ENCODE peak calls at places on chromosomes 5 and 9, in six cellular contexts. One of them, this sample, is unnamed.

GRCh38 chr9:81318571-81318970 is 370.8 kb downstream of the TLE1 start:
- DNase-seq in lower lobe of right lung: no peak
- DNase-seq in foreskin fibroblast: peak
- DNase-seq in CD8-positive, alpha-beta T cell: no peak
- DNase-seq in mammary epithelial cell: peak
- DNase-seq in ovary: no peak
- DNase-seq in this sample: no peak

GRCh38 chr9:136305822-136306690 is 2.2 kb upstream of the CCDC187 start:
- DNase-seq in lower lobe of right lung: no peak
- DNase-seq in foreskin fibroblast: no peak
- DNase-seq in CD8-positive, alpha-beta T cell: no peak
- DNase-seq in mammary epithelial cell: no peak
- DNase-seq in ovary: no peak
- DNase-seq in this sample: no peak

GRCh38 chr5:15243301-15244020 is 256.5 kb upstream of the FBXL7 start:
- DNase-seq in lower lobe of right lung: no peak
- DNase-seq in foreskin fibroblast: peak
- DNase-seq in CD8-positive, alpha-beta T cell: no peak
- DNase-seq in mammary epithelial cell: no peak
- DNase-seq in ovary: no peak
- DNase-seq in this sample: no peak

GRCh38 chr9:113654605-113655193 is 191.2 kb downstream of the RGS3 start:
- DNase-seq in lower lobe of right lung: no peak
- DNase-seq in foreskin fibroblast: peak
- DNase-seq in CD8-positive, alpha-beta T cell: no peak
- DNase-seq in mammary epithelial cell: no peak
- DNase-seq in ovary: peak
- DNase-seq in this sample: no peak

GRCh38 chr9:38054653-38055052 is 14.4 kb downstream of the SHB start:
- DNase-seq in lower lobe of right lung: no peak
- DNase-seq in foreskin fibroblast: no peak
- DNase-seq in CD8-positive, alpha-beta T cell: no peak
- DNase-seq in mammary epithelial cell: no peak
- DNase-seq in ovary: no peak
- DNase-seq in this sample: no peak

GRCh38 chr5:132787076-132787475 is 10.0 kb upstream of the SEPTIN8 start:
- DNase-seq in lower lobe of right lung: no peak
- DNase-seq in foreskin fibroblast: peak
- DNase-seq in CD8-positive, alpha-beta T cell: no peak
- DNase-seq in mammary epithelial cell: no peak
- DNase-seq in ovary: no peak
- DNase-seq in this sample: no peak

GRCh38 chr9:104386020-104386419 is 118.0 kb upstream of the OR13F1 start:
- DNase-seq in lower lobe of right lung: no peak
- DNase-seq in foreskin fibroblast: no peak
- DNase-seq in CD8-positive, alpha-beta T cell: no peak
- DNase-seq in mammary epithelial cell: no peak
- DNase-seq in ovary: no peak
- DNase-seq in this sample: no peak

GRCh38 chr5:10584714-10585113 is 20.8 kb downstream of the ANKRD33B start:
- DNase-seq in lower lobe of right lung: no peak
- DNase-seq in foreskin fibroblast: peak
- DNase-seq in CD8-positive, alpha-beta T cell: no peak
- DNase-seq in mammary epithelial cell: no peak
- DNase-seq in ovary: no peak
- DNase-seq in this sample: no peak

GRCh38 chr5:37899037-37899436 is 59.2 kb upstream of the GDNF start:
- DNase-seq in lower lobe of right lung: no peak
- DNase-seq in foreskin fibroblast: no peak
- DNase-seq in CD8-positive, alpha-beta T cell: no peak
- DNase-seq in mammary epithelial cell: no peak
- DNase-seq in ovary: no peak
- DNase-seq in this sample: no peak

GRCh38 chr9:69740872-69741505 is 18.8 kb downstream of the PTAR1 start:
- DNase-seq in lower lobe of right lung: no peak
- DNase-seq in foreskin fibroblast: peak
- DNase-seq in CD8-positive, alpha-beta T cell: no peak
- DNase-seq in mammary epithelial cell: no peak
- DNase-seq in ovary: no peak
- DNase-seq in this sample: no peak

GRCh38 chr9:114448706-114449105 is 56.6 kb downstream of the WHRN start:
- DNase-seq in lower lobe of right lung: no peak
- DNase-seq in foreskin fibroblast: peak
- DNase-seq in CD8-positive, alpha-beta T cell: no peak
- DNase-seq in mammary epithelial cell: peak
- DNase-seq in ovary: no peak
- DNase-seq in this sample: no peak

GRCh38 chr9:84670106-84670800 is 724 bp downstream of the NTRK2 start:
- DNase-seq in lower lobe of right lung: no peak
- DNase-seq in foreskin fibroblast: peak
- DNase-seq in CD8-positive, alpha-beta T cell: no peak
- DNase-seq in mammary epithelial cell: no peak
- DNase-seq in ovary: peak
- DNase-seq in this sample: peak

GRCh38 chr9:114176601-114177295 is 21.4 kb downstream of the COL27A1 start:
- DNase-seq in lower lobe of right lung: no peak
- DNase-seq in foreskin fibroblast: peak
- DNase-seq in CD8-positive, alpha-beta T cell: no peak
- DNase-seq in mammary epithelial cell: no peak
- DNase-seq in ovary: no peak
- DNase-seq in this sample: peak

GRCh38 chr5:151569132-151570046 is 21.7 kb downstream of the FAT2 start:
- DNase-seq in lower lobe of right lung: no peak
- DNase-seq in foreskin fibroblast: no peak
- DNase-seq in CD8-positive, alpha-beta T cell: no peak
- DNase-seq in mammary epithelial cell: peak
- DNase-seq in ovary: no peak
- DNase-seq in this sample: no peak

GRCh38 chr5:181152406-181152805 is 5.0 kb downstream of the OR2V2 start:
- DNase-seq in lower lobe of right lung: no peak
- DNase-seq in foreskin fibroblast: no peak
- DNase-seq in CD8-positive, alpha-beta T cell: no peak
- DNase-seq in mammary epithelial cell: no peak
- DNase-seq in ovary: no peak
- DNase-seq in this sample: no peak
- TF ChIP-seq CTCF in lower lobe of right lung: no peak
- TF ChIP-seq CTCF in foreskin fibroblast: no peak
- TF ChIP-seq CTCF in CD8-positive, alpha-beta T cell: no peak
- TF ChIP-seq CTCF in mammary epithelial cell: no peak
- TF ChIP-seq CTCF in ovary: no peak
- TF ChIP-seq CTCF in this sample: no peak

GRCh38 chr9:99848447-99848846 is 26.8 kb downstream of the NR4A3 start:
- DNase-seq in lower lobe of right lung: no peak
- DNase-seq in foreskin fibroblast: no peak
- DNase-seq in CD8-positive, alpha-beta T cell: no peak
- DNase-seq in mammary epithelial cell: no peak
- DNase-seq in ovary: no peak
- DNase-seq in this sample: no peak
- H3K4me3 ChIP-seq in lower lobe of right lung: no peak
- H3K4me3 ChIP-seq in foreskin fibroblast: no peak
- H3K4me3 ChIP-seq in CD8-positive, alpha-beta T cell: no peak
- H3K4me3 ChIP-seq in mammary epithelial cell: no peak
- H3K4me3 ChIP-seq in ovary: no peak
- H3K4me3 ChIP-seq in this sample: no peak

DNA sequence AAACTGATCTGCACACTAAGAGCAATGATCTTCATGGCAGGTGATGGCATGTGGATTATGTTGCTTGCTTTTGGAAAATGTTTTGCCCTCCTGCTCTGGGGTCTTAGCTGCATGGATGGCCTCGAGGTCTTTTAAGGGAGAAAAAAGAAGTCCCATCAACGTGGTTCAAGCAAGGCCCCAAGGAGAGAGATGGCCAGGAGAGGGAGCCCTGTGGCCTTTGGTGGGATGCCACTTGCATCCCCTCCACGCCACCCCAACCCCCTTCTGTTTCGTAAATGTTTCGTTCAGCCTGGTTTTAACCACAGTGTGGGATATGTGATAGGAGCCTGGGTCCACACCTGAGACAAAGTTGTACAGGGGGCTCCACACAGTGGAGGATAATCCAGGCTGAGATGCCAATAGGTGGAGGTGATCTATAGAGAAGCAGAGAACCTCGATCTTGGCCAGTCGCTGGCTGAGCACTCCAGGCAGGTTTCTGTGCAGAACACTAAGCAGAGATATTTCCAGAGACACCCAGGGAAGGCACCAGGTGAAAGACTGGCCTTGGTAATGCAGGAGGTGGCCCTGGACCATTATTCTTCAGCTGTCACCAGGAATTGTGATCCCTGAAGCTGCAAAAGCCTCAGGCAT is 25.8 kb upstream of the FRRS1L start:
- DNase-seq in lower lobe of right lung: no peak
- DNase-seq in foreskin fibroblast: no peak
- DNase-seq in CD8-positive, alpha-beta T cell: no peak
- DNase-seq in mammary epithelial cell: no peak
- DNase-seq in ovary: peak
- DNase-seq in this sample: no peak
- TF ChIP-seq CTCF in lower lobe of right lung: peak
- TF ChIP-seq CTCF in foreskin fibroblast: peak
- TF ChIP-seq CTCF in CD8-positive, alpha-beta T cell: no peak
- TF ChIP-seq CTCF in mammary epithelial cell: peak
- TF ChIP-seq CTCF in ovary: peak
- TF ChIP-seq CTCF in this sample: peak

DNA sequence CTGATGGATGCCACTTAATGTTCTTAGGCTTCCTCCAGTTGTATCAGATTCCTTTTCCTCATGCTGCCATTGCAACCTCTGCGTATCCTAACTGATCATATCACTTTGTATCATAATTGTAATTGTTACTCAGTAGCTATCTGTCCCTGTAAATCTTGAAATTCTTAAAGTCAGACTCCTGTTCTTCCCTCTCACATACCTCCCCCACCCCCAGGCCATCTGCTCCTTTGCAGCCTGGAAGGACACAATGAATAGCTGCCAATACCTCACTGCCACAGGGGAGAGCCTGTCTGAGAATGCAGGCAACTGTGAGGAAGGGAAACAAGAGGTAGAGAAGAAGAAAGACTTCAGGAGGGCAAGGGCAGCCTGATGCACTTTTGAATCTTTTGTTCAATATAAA is 228.5 kb downstream of the ENC1 start:
- DNase-seq in lower lobe of right lung: no peak
- DNase-seq in foreskin fibroblast: no peak
- DNase-seq in CD8-positive, alpha-beta T cell: no peak
- DNase-seq in mammary epithelial cell: no peak
- DNase-seq in ovary: no peak
- DNase-seq in this sample: peak
- H3K4me3 ChIP-seq in lower lobe of right lung: no peak
- H3K4me3 ChIP-seq in foreskin fibroblast: no peak
- H3K4me3 ChIP-seq in CD8-positive, alpha-beta T cell: no peak
- H3K4me3 ChIP-seq in mammary epithelial cell: no peak
- H3K4me3 ChIP-seq in ovary: no peak
- H3K4me3 ChIP-seq in this sample: no peak

DNA sequence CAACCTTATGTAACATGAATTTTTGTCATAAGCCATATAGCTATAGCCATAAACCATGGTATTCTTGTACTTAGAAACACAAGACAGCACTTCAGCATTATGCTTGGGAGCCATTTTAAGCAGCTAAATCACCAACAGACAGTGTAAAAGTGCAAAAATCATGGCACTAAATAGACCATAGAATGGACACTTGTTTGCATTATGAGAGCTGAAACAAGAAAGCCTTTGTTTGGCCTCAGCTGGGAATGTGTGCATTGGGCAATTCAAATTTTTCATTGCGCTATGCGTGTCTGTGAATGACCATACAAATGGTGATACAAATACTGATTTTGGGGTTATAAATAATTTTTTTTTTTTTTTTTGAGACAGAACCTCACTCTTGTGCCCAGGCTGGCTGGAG is 23.7 kb downstream of the KDM4C start:
- DNase-seq in lower lobe of right lung: no peak
- DNase-seq in foreskin fibroblast: no peak
- DNase-seq in CD8-positive, alpha-beta T cell: no peak
- DNase-seq in mammary epithelial cell: no peak
- DNase-seq in ovary: no peak
- DNase-seq in this sample: no peak
- TF ChIP-seq CTCF in lower lobe of right lung: no peak
- TF ChIP-seq CTCF in foreskin fibroblast: no peak
- TF ChIP-seq CTCF in CD8-positive, alpha-beta T cell: no peak
- TF ChIP-seq CTCF in mammary epithelial cell: no peak
- TF ChIP-seq CTCF in ovary: no peak
- TF ChIP-seq CTCF in this sample: no peak

GRCh38 chr9:116154334-116154975 is 864 bp downstream of the PAPPA start:
- DNase-seq in lower lobe of right lung: no peak
- DNase-seq in foreskin fibroblast: peak
- DNase-seq in CD8-positive, alpha-beta T cell: no peak
- DNase-seq in mammary epithelial cell: no peak
- DNase-seq in ovary: peak
- DNase-seq in this sample: no peak

GRCh38 chr9:116152390-116152789 is 1.2 kb upstream of the PAPPA start:
- DNase-seq in lower lobe of right lung: no peak
- DNase-seq in foreskin fibroblast: peak
- DNase-seq in CD8-positive, alpha-beta T cell: no peak
- DNase-seq in mammary epithelial cell: peak
- DNase-seq in ovary: no peak
- DNase-seq in this sample: no peak

GRCh38 chr9:116151966-116152381 is 1.6 kb upstream of the PAPPA start:
- DNase-seq in lower lobe of right lung: no peak
- DNase-seq in foreskin fibroblast: peak
- DNase-seq in CD8-positive, alpha-beta T cell: no peak
- DNase-seq in mammary epithelial cell: peak
- DNase-seq in ovary: no peak
- DNase-seq in this sample: no peak

GRCh38 chr9:116153765-116154333 is at the start of gene PAPPA:
- DNase-seq in lower lobe of right lung: no peak
- DNase-seq in foreskin fibroblast: peak
- DNase-seq in CD8-positive, alpha-beta T cell: no peak
- DNase-seq in mammary epithelial cell: no peak
- DNase-seq in ovary: peak
- DNase-seq in this sample: no peak

GRCh38 chr9:116152941-116153764 is 438 bp upstream of the PAPPA start:
- DNase-seq in lower lobe of right lung: no peak
- DNase-seq in foreskin fibroblast: peak
- DNase-seq in CD8-positive, alpha-beta T cell: no peak
- DNase-seq in mammary epithelial cell: no peak
- DNase-seq in ovary: peak
- DNase-seq in this sample: no peak
- H3K4me3 ChIP-seq in lower lobe of right lung: peak
- H3K4me3 ChIP-seq in foreskin fibroblast: peak
- H3K4me3 ChIP-seq in CD8-positive, alpha-beta T cell: no peak
- H3K4me3 ChIP-seq in mammary epithelial cell: no peak
- H3K4me3 ChIP-seq in ovary: peak
- H3K4me3 ChIP-seq in this sample: peak

DNA sequence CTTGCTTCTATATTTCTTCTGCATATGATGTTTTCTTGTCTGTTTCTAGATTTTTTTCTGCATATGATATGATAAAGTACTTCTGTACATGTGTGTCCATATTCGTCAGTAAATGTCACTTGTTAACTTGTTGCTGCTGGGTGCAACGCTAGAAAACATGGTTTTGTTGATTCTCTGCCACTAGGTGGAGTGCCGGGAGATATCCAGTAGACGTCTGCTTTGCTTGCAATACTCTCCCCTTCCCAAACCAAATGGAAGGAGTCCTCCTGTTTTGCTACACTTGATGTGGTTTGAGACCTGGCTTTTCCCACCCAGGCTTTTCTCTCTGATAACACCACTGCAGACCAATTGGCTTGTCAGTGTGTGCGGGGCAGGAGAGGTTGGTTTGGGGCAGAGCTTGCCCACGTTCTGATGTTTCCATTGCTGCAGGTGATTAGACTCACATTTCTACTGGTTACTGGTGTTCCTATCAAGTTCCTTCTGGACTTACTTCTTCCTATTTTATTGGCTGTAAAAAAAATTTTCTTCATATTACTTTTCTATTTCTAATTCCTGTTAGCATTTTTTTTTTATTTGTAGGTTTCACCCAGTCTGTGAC is 900.0 kb upstream of the CDH10 start:
- DNase-seq in lower lobe of right lung: no peak
- DNase-seq in foreskin fibroblast: no peak
- DNase-seq in CD8-positive, alpha-beta T cell: no peak
- DNase-seq in mammary epithelial cell: peak
- DNase-seq in ovary: no peak
- DNase-seq in this sample: no peak
- TF ChIP-seq CTCF in lower lobe of right lung: peak
- TF ChIP-seq CTCF in foreskin fibroblast: peak
- TF ChIP-seq CTCF in CD8-positive, alpha-beta T cell: no peak
- TF ChIP-seq CTCF in mammary epithelial cell: peak
- TF ChIP-seq CTCF in ovary: no peak
- TF ChIP-seq CTCF in this sample: peak

This sample was measured in dorsolateral prefrontal cortex.